ENCODE peak calls at places on chromosomes 11 and 22, in five cellular contexts. Y is coronary artery, Z is tibial nerve, X is brain microvascular endothelial cell, H is fibroblast of pulmonary artery. D is an unnamed sample.

GRCh38 chr11:67563354-67564114 is 20.1 kb upstream of the GSTP1 start:
- DNase-seq in Y (no peak), Z (peak; percentile 33), X (peak; percentile 95), H (peak; percentile 90), D (peak; percentile 57)

GRCh38 chr11:117187007-117187406 is 8.5 kb downstream of the SIDT2 start:
- DNase-seq in Y (no peak), Z (no peak), X (no peak), H (no peak), D (no peak)

GRCh38 chr11:17770048-17770652 is 35.6 kb downstream of the KCNC1 start:
- DNase-seq in Y (no peak), Z (no peak), X (no peak), H (no peak), D (no peak)

GRCh38 chr11:131924446-131925240 is 554.2 kb downstream of the NTM start:
- DNase-seq in Y (no peak), Z (no peak), X (peak; percentile 59), H (peak; percentile 65), D (no peak)

GRCh38 chr22:29315286-29316195 is at the start of gene RASL10A:
- DNase-seq in Y (no peak), Z (no peak), X (no peak), H (no peak), D (no peak)

GRCh38 chr11:104332110-104332509 is 168.2 kb upstream of the PDGFD start:
- DNase-seq in Y (no peak), Z (no peak), X (no peak), H (no peak), D (no peak)

GRCh38 chr11:84012171-84012826 is 726.1 kb upstream of the CCDC90B start:
- DNase-seq in Y (no peak), Z (no peak), X (no peak), H (no peak), D (no peak)

GRCh38 chr11:40204228-40204627 is 1255.2 kb downstream of the LRRC4C start:
- DNase-seq in Y (no peak), Z (no peak), X (no peak), H (no peak), D (no peak)

GRCh38 chr11:107999759-108000455 is 8.8 kb upstream of the CUL5 start:
- DNase-seq in Y (no peak), Z (no peak), X (peak; percentile 21), H (peak; percentile 59), D (no peak)

GRCh38 chr22:35835267-35835997 is 117.8 kb downstream of the APOL5 start:
- DNase-seq in Y (no peak), Z (no peak), X (no peak), H (peak; percentile 65), D (peak; percentile 46)

GRCh38 chr11:120657306-120658070 is 145.9 kb downstream of the GRIK4 start:
- DNase-seq in Y (no peak), Z (no peak), X (no peak), H (no peak), D (no peak)

GRCh38 chr11:8566613-8567210 is 27.3 kb downstream of the STK33 start:
- DNase-seq in Y (no peak), Z (no peak), X (peak; percentile 7), H (peak; percentile 68), D (peak; percentile 12)

GRCh38 chr11:91243630-91244029 is 981.0 kb upstream of the FAT3 start:
- DNase-seq in Y (no peak), Z (no peak), X (no peak), H (peak; percentile 40), D (no peak)

GRCh38 chr11:117381988-117382387 is 54.3 kb downstream of the CEP164 start:
- DNase-seq in Y (no peak), Z (no peak), X (no peak), H (no peak), D (no peak)

GRCh38 chr11:45323598-45324249 is 37.6 kb upstream of the SYT13 start:
- DNase-seq in Y (peak; percentile 61), Z (no peak), X (no peak), H (no peak), D (no peak)

GRCh38 chr22:24416095-24416494 is 11.3 kb upstream of the ADORA2A start:
- DNase-seq in Y (no peak), Z (no peak), X (no peak), H (no peak), D (no peak)

GRCh38 chr22:37135023-37135422 is 14.7 kb downstream of the IL2RB start:
- DNase-seq in Y (no peak), Z (no peak), X (no peak), H (no peak), D (no peak)

GRCh38 chr11:61279934-61280656 is 15.0 kb downstream of the VWCE start:
- DNase-seq in Y (no peak), Z (no peak), X (no peak), H (no peak), D (no peak)

GRCh38 chr11:130118636-130119387 is 40.8 kb upstream of the ST14 start:
- DNase-seq in Y (no peak), Z (no peak), X (no peak), H (no peak), D (no peak)

GRCh38 chr22:17373839-17374238 is 4.6 kb downstream of the CECR2 start:
- DNase-seq in Y (no peak), Z (no peak), X (no peak), H (no peak), D (no peak)

GRCh38 chr11:110075087-110075821 is 17.9 kb upstream of the ZC3H12C start:
- DNase-seq in Y (no peak), Z (no peak), X (no peak), H (no peak), D (no peak)

GRCh38 chr11:8806974-8807373 is 104.0 kb upstream of the AKIP1 start:
- DNase-seq in Y (no peak), Z (no peak), X (no peak), H (no peak), D (no peak)

GRCh38 chr11:46267930-46268329 is 9.5 kb upstream of the CREB3L1 start:
- DNase-seq in Y (no peak), Z (no peak), X (no peak), H (no peak), D (no peak)

GRCh38 chr22:27677895-27678458 is 123.6 kb downstream of the MN1 start:
- DNase-seq in Y (no peak), Z (no peak), X (no peak), H (no peak), D (no peak)

GRCh38 chr11:81644239-81644840 is 1089.3 kb downstream of the FAM181B start:
- DNase-seq in Y (no peak), Z (no peak), X (peak; percentile 50), H (peak; percentile 43), D (no peak)

GRCh38 chr11:3123316-3123715 is 41.8 kb downstream of the OSBPL5 start:
- DNase-seq in Y (peak; percentile 78), Z (peak; percentile 88), X (no peak), H (no peak), D (no peak)

GRCh38 chr11:17012712-17013547 is 1.3 kb downstream of the PLEKHA7 start:
- DNase-seq in Y (peak; percentile 78), Z (peak; percentile 16), X (peak; percentile 53), H (peak; percentile 35), D (no peak)

GRCh38 chr11:2583605-2583958 is 116.2 kb downstream of the KCNQ1OT1 start:
- DNase-seq in Y (no peak), Z (no peak), X (no peak), H (no peak), D (no peak)

GRCh38 chr11:43285826-43286225 is 26.0 kb upstream of the API5 start:
- DNase-seq in Y (no peak), Z (no peak), X (no peak), H (no peak), D (no peak)

GRCh38 chr22:24024354-24024753 is 13.2 kb downstream of the CABIN1 start:
- DNase-seq in Y (no peak), Z (no peak), X (no peak), H (no peak), D (no peak)

GRCh38 chr11:64763804-64764611 is 4.2 kb upstream of the PYGM start:
- DNase-seq in Y (no peak), Z (no peak), X (no peak), H (no peak), D (no peak)

GRCh38 chr11:101916422-101916821 is at the start of gene ANGPTL5:
- DNase-seq in Y (no peak), Z (no peak), X (no peak), H (no peak), D (no peak)

DNA sequence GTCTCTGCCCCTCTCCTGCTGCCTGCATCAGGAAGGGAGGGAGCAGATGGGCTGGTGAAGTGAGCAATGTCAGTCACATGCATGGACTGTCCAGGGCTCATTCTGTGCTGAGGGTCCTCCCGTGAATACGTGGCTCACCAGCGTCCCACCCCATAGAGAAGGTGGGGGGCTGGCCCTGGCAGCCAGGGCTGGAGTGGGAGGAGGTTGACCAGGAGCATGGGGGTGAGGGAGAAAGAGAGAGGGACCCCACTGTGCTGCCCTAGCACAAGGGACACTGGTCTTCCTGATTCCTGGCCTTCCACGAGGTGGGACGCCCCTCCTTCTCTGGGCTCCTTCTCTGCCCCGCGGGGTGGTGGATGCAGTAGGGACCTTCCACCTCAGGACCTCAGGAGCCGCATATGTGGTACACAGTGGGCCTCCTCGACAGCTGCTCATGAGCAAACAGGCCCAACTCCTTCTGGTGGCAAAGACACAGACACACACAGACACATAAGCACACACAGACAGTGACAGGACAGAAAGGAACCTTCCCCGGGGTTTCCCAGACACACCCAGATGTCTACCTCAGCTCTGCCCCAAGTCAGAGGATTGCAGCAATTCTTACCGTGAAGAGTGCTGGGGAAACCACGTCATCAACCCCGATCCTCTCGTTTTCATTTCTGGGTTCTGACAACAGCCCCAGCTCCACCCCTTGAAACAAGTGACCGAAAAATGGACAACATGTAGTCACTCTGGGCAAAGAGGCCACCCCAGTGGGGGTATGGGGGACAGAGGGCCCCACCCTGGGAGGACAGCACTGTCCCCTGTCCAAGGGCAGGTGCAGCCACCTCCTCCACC is 3.6 kb upstream of the APOBEC3A start:
- DNase-seq in Y (no peak), Z (no peak), X (no peak), H (no peak), D (no peak)
- TF ChIP-seq CTCF in Y (no peak), Z (no peak), X (no peak), H (no peak), D (no peak)

GRCh38 chr11:111926505-111927391 is 8.0 kb downstream of the C11orf52 start:
- DNase-seq in Y (peak; percentile 98), Z (peak; percentile 96), X (peak; percentile 93), H (peak; percentile 97), D (peak; percentile 94)
- TF ChIP-seq CTCF in Y (no peak), Z (peak; percentile 31), X (peak; percentile 16), H (no peak), D (no peak)

GRCh38 chr22:39384750-39385480 is 14.7 kb upstream of the TAB1 start:
- DNase-seq in Y (no peak), Z (no peak), X (peak; percentile 26), H (peak; percentile 45), D (no peak)
- TF ChIP-seq CTCF in Y (no peak), Z (no peak), X (peak; percentile 74), H (peak; percentile 35), D (peak; percentile 17)

DNA sequence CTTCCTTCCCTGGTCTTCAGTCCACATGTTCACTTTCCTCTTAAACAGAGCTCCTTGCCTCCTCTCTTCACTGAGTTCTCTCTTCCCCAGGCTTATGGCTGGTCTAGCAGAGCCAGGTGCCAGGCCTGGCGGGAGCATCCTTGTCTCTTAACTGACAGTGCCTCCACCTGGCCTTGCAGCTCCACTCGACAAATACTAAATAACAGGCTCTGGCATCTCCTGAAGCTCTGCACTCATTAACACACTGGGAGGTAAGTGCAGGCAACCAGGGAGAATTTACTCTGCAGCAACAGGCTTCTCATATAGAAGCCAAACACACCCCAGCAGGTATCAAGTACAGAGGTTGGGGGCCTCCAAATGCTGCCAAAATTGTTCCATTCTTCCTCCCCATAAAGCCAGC is 438.1 kb downstream of the SOX6 start:
- DNase-seq in Y (no peak), Z (no peak), X (no peak), H (no peak), D (no peak)
- TF ChIP-seq CTCF in Y (no peak), Z (no peak), X (no peak), H (no peak), D (no peak)

GRCh38 chr22:19718255-19719054 is 4.2 kb downstream of the SEPTIN5 start:
- DNase-seq in Y (no peak), Z (no peak), X (no peak), H (no peak), D (no peak)
- TF ChIP-seq CTCF in Y (no peak), Z (peak; percentile 8), X (no peak), H (no peak), D (no peak)